ENCODE peak calls at places on chromosomes 16 and 17, in ten cellular contexts. W, S, Z, F, C, B, O, P, A and Q are unnamed samples.

GRCh38 chr17:55416470-55417052 is 5.1 kb downstream of the MMD start:
- DNase-seq in W (peak; percentile 36), S (no peak), Z (no peak), F (no peak), C (no peak), B (no peak), O (no peak), P (no peak), A (no peak), Q (no peak)

GRCh38 chr17:76867578-76868175 is 527 bp upstream of the MGAT5B start:
- DNase-seq in W (peak; percentile 28), S (no peak), Z (no peak), F (no peak), C (peak; percentile 87), B (no peak), O (no peak), P (no peak), A (peak; percentile 71), Q (no peak)

GRCh38 chr17:48597775-48598631 is 4.4 kb upstream of the HOXB5 start:
- DNase-seq in W (no peak), S (no peak), Z (no peak), F (peak; percentile 67), C (peak; percentile 79), B (peak; percentile 88), O (peak; percentile 82), P (peak; percentile 64), A (no peak), Q (no peak)

GRCh38 chr17:4436846-4437245 is 3.1 kb downstream of the SPNS3 start:
- DNase-seq in W (no peak), S (no peak), Z (no peak), F (no peak), C (no peak), B (no peak), O (peak; percentile 35), P (no peak), A (no peak), Q (no peak)

GRCh38 chr17:58121925-58122324 is 26.3 kb upstream of the OR4D1 start:
- DNase-seq in W (peak; percentile 14), S (no peak), Z (peak; percentile 18), F (no peak), C (peak; percentile 32), B (peak; percentile 53), O (no peak), P (peak; percentile 38), A (peak; percentile 12), Q (no peak)

GRCh38 chr16:86992587-86992986 is 324.6 kb downstream of the C16orf95 start:
- DNase-seq in W (no peak), S (no peak), Z (no peak), F (no peak), C (no peak), B (no peak), O (no peak), P (no peak), A (no peak), Q (no peak)

GRCh38 chr16:28494141-28494851 is at the start of gene APOBR:
- DNase-seq in W (no peak), S (peak; percentile 81), Z (peak; percentile 82), F (peak; percentile 65), C (peak; percentile 88), B (no peak), O (no peak), P (no peak), A (no peak), Q (peak; percentile 62)

GRCh38 chr16:84891149-84891795 is 71.5 kb downstream of the CRISPLD2 start:
- DNase-seq in W (no peak), S (no peak), Z (no peak), F (no peak), C (no peak), B (no peak), O (no peak), P (no peak), A (no peak), Q (no peak)

GRCh38 chr16:86929149-86929871 is 351.0 kb downstream of the FOXL1 start:
- DNase-seq in W (peak; percentile 58), S (no peak), Z (no peak), F (peak; percentile 59), C (peak; percentile 69), B (no peak), O (no peak), P (no peak), A (no peak), Q (no peak)

GRCh38 chr16:5062051-5062450 is 3.7 kb downstream of the C16orf89 start:
- DNase-seq in W (no peak), S (no peak), Z (no peak), F (peak; percentile 25), C (no peak), B (no peak), O (no peak), P (no peak), A (no peak), Q (no peak)

GRCh38 chr17:67217446-67217845 is 27.6 kb downstream of the HELZ start:
- DNase-seq in W (no peak), S (no peak), Z (no peak), F (no peak), C (no peak), B (no peak), O (no peak), P (no peak), A (no peak), Q (no peak)

GRCh38 chr16:56203052-56203451 is 11.8 kb downstream of the GNAO1 start:
- DNase-seq in W (no peak), S (peak; percentile 54), Z (peak; percentile 52), F (peak; percentile 50), C (peak; percentile 69), B (peak; percentile 79), O (no peak), P (peak; percentile 5), A (peak; percentile 27), Q (peak; percentile 43)